ENCODE peak calls at places on chromosomes 1 and 21, in four cellular contexts. M, P, S and G are unnamed samples.

GRCh38 chr21:42455196-42455595 is 40.8 kb downstream of the RSPH1 start:
- DNase-seq in M (no peak), P (no peak), S (no peak), G (no peak)

GRCh38 chr1:48249868-48250267 is 27.4 kb downstream of the SLC5A9 start:
- DNase-seq in M (no peak), P (no peak), S (no peak), G (no peak)

GRCh38 chr1:109784551-109785252 is 21.0 kb upstream of the EPS8L3 start:
- DNase-seq in M (no peak), P (no peak), S (no peak), G (no peak)

GRCh38 chr1:66980745-66981367 is 56.1 kb downstream of the MIER1 start:
- DNase-seq in M (no peak), P (no peak), S (peak), G (no peak)

GRCh38 chr1:201877877-201878339 is 10.8 kb upstream of the SHISA4 start:
- DNase-seq in M (no peak), P (peak), S (peak), G (no peak)

GRCh38 chr1:47181955-47182680 is 7.7 kb downstream of the PDZK1IP1 start:
- DNase-seq in M (no peak), P (no peak), S (peak), G (peak)

GRCh38 chr1:91761303-91761721 is 124.6 kb downstream of the TGFBR3 start:
- DNase-seq in M (no peak), P (no peak), S (no peak), G (no peak)

GRCh38 chr1:89499320-89499719 is 25.3 kb upstream of the LRRC8B start:
- DNase-seq in M (no peak), P (peak), S (no peak), G (no peak)

GRCh38 chr1:100862591-100862990 is 32.1 kb downstream of the EXTL2 start:
- DNase-seq in M (no peak), P (peak), S (peak), G (no peak)

GRCh38 chr21:27024316-27024715 is 57.4 kb upstream of the ADAMTS5 start:
- DNase-seq in M (no peak), P (peak), S (peak), G (no peak)

GRCh38 chr1:171220551-171221175 is 27.6 kb upstream of the FMO1 start:
- DNase-seq in M (no peak), P (peak), S (peak), G (no peak)

GRCh38 chr1:66747500-66747899 is 4.8 kb upstream of the DYNLT5 start:
- DNase-seq in M (no peak), P (peak), S (peak), G (no peak)

GRCh38 chr1:176877557-176877956 is 287.0 kb downstream of the ASTN1 start:
- DNase-seq in M (no peak), P (no peak), S (no peak), G (no peak)

GRCh38 chr1:176880954-176881595 is 283.4 kb downstream of the ASTN1 start:
- DNase-seq in M (peak), P (peak), S (peak), G (peak)

GRCh38 chr1:176879784-176880620 is 284.5 kb downstream of the ASTN1 start:
- DNase-seq in M (no peak), P (no peak), S (no peak), G (no peak)

GRCh38 chr1:176876966-176877515 is 287.5 kb downstream of the ASTN1 start:
- DNase-seq in M (no peak), P (no peak), S (no peak), G (no peak)

DNA sequence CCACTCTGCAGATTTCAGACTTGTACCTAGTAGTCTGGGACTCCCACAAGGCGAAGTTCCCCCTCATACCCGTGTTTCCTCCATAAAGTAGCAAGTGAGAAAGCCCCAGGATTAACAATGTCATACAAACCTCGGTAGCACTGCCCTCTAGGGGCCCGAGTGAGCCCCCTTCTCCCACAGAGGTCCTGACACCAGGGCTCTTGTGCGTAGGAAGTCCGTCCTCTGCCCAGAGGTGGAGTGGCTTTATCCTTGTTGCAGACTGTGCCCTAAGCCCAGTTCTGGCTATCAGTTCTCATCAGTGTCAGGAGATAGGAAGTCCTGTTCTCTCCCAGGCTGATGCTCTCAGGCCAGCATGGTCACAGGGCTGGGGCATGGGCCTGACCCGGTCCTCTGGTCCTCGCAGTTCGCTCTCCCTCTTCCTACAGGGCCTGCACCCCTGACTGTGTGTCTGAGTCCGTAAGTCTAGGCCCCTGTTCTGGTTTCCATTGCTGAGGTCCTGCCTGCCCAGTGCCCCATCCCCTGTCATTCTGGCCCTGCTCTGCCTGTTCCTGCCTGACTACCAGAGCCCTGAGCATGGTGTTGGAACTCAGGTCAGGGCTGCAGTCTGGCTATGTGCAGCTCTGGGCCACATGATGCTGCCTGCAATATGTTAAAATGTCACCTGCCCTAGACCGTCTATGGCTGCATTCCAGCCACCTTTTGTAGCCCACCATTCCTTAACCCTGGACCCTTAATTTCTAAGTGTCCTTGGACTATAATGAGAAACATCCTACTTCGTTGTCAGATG is 285.6 kb downstream of the ASTN1 start:
- DNase-seq in M (no peak), P (no peak), S (no peak), G (no peak)
- TF ChIP-seq CTCF in M (no peak), P (peak), S (no peak), G (no peak)

GRCh38 chr1:84489766-84490165 is 10.7 kb downstream of the RPF1 start:
- DNase-seq in M (no peak), P (no peak), S (no peak), G (no peak)

GRCh38 chr1:84496498-84496897 is 9.7 kb upstream of the SPATA1 start:
- DNase-seq in M (no peak), P (no peak), S (no peak), G (no peak)

GRCh38 chr1:84493747-84494146 is 12.4 kb upstream of the SPATA1 start:
- DNase-seq in M (no peak), P (no peak), S (no peak), G (no peak)

GRCh38 chr1:84488107-84488506 is 9.0 kb downstream of the RPF1 start:
- DNase-seq in M (no peak), P (no peak), S (no peak), G (no peak)

GRCh38 chr1:84492726-84493125 is 13.5 kb upstream of the SPATA1 start:
- DNase-seq in M (no peak), P (no peak), S (no peak), G (no peak)
- TF ChIP-seq CTCF in M (no peak), P (no peak), S (no peak), G (no peak)

GRCh38 chr1:145425436-145426029 is at the start of gene NBPF20:
- DNase-seq in M (peak), P (peak), S (peak), G (peak)
- TF ChIP-seq CTCF in M (no peak), P (no peak), S (no peak), G (no peak)

GRCh38 chr1:53553734-53554509 is 94.7 kb downstream of the DMRTB1 start:
- DNase-seq in M (no peak), P (no peak), S (no peak), G (peak)
- TF ChIP-seq CTCF in M (no peak), P (no peak), S (no peak), G (no peak)

DNA sequence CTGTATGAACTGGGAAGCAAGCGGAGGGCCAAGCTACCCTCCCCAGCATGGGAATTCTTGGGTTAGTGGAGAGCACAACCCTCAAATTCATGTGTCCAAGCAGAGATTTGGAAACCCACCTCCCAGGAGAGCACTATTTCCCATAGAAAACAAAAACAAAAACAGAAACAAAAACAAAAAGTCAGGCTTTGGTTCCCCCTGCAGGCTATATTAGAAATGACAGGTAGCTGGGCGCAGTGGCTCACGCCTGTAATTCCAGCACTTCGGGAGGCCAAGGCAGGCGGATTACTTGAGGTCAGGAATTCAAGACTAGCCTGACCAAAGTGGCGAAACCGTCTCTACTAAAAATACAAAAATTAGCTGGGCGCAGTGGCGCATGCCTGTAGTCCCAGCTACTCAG is 10.8 kb downstream of the MINDY1 start:
- DNase-seq in M (no peak), P (no peak), S (peak), G (peak)
- TF ChIP-seq CTCF in M (peak), P (peak), S (peak), G (peak)

DNA sequence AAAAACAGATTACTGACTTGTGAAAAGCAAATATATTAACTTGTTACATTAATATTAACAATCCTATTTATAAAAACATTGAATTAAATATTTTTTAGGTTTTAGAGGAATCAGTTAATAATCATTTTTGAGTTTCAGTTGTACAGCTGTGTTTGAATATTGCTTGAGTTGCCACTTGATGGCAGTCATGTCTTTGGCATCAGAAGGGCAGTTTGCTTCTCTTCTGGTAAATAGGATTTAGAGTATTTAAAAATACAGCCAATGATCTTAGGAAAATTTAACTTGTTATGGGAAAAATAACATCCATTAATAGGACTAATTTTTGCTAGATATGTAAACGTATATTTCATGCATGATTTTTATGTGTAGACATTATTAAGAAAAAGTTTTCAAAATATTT is 234.1 kb downstream of the NCAM2 start:
- DNase-seq in M (no peak), P (peak), S (peak), G (no peak)
- TF ChIP-seq CTCF in M (no peak), P (peak), S (peak), G (no peak)

GRCh38 chr1:54370287-54371003 is 35.7 kb downstream of the SSBP3 start:
- DNase-seq in M (no peak), P (no peak), S (no peak), G (no peak)
- TF ChIP-seq CTCF in M (no peak), P (no peak), S (no peak), G (no peak)

DNA sequence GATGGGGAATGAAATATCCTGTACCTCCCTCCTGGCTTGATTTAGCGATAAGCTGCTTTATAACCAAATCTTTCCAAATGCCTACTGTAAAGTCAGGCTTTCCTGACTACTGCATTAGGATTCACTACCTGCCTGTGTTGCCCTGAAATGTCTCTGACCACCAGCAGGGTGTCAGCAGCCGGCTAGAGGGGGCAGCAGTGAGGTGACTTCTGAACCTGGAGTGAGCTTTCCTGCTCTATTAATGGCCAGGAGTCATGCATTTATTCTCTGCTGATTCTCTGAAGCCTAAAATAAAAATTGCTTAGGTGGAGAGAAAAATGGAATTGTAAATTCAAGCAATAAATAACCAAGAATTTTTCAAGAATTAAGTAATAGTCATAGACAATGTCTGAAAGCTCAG is 2.5 kb downstream of the BACE2 start:
- DNase-seq in M (no peak), P (peak), S (peak), G (no peak)
- TF ChIP-seq CTCF in M (no peak), P (peak), S (peak), G (no peak)

GRCh38 chr1:152495066-152495675 is 15.4 kb upstream of the LCE5A start:
- DNase-seq in M (no peak), P (no peak), S (peak), G (no peak)
- TF ChIP-seq CTCF in M (no peak), P (peak), S (peak), G (peak)